ENCODE peak calls at places on chromosomes 4 and X, in six cellular contexts. M is nucleus accumbens, F is NCI-H1417, T is pancreas, L is progenitor cell of endocrine pancreas, Q is iPS DF 6.9. U is an unnamed sample.

GRCh38 chrX:115563633-115564182 is 2.7 kb downstream of the PLS3 start:
- DNase-seq in F (peak; percentile 35), L (no peak), Q (no peak), T (no peak), M (no peak), U (no peak)

GRCh38 chr4:118354913-118355312 is 2.1 kb upstream of the PRSS12 start:
- DNase-seq in T (no peak), F (no peak), Q (no peak), L (no peak), M (no peak), U (no peak)

GRCh38 chr4:88033309-88033708 is 25.9 kb downstream of the PKD2 start:
- DNase-seq in M (peak; percentile 7), Q (peak; percentile 11), F (peak; percentile 74), T (no peak), L (peak; percentile 20), U (peak; percentile 52)

GRCh38 chr4:71648448-71648847 is 135.4 kb downstream of the GC start:
- DNase-seq in T (no peak), Q (no peak), M (no peak), L (no peak), F (peak; percentile 31), U (no peak)

GRCh38 chr4:89324671-89325070 is 17.1 kb upstream of the GPRIN3 start:
- DNase-seq in T (no peak), M (no peak), F (no peak), Q (no peak), L (no peak), U (no peak)

GRCh38 chrX:103440621-103441020 is 64.3 kb downstream of the BEX3 start:
- DNase-seq in F (no peak), M (no peak), T (no peak), L (no peak), Q (no peak), U (no peak)

GRCh38 chr4:43456383-43456782 is 563.9 kb downstream of the GRXCR1 start:
- DNase-seq in T (no peak), Q (no peak), F (no peak), L (no peak), M (no peak), U (no peak)

GRCh38 chrX:112677167-112677566 is 2.6 kb downstream of the LHFPL1 start:
- DNase-seq in F (no peak), L (no peak), T (no peak), Q (no peak), M (no peak), U (no peak)

GRCh38 chrX:153456161-153456560 is 10.3 kb upstream of the TREX2 start:
- DNase-seq in T (no peak), L (no peak), Q (no peak), M (no peak), F (no peak), U (no peak)

GRCh38 chrX:33126469-33126868 is 84.9 kb downstream of the DMD start:
- DNase-seq in Q (no peak), L (no peak), T (no peak), M (no peak), F (peak; percentile 89), U (no peak)

GRCh38 chrX:70062961-70063550 is 799 bp downstream of the OTUD6A start:
- DNase-seq in T (no peak), M (no peak), L (no peak), Q (no peak), F (no peak), U (no peak)